ENCODE peak calls at places on chromosome 14, in four cellular contexts. T, J, R and N are unnamed samples.

GRCh38 chr14:99522934-99523660 is 41.9 kb downstream of the CCNK start:
- DNase-seq in T (no peak), J (no peak), R (no peak), N (no peak)

GRCh38 chr14:23345987-23346692 is 6.5 kb downstream of the SLC22A17 start:
- DNase-seq in T (no peak), J (no peak), R (no peak), N (no peak)

GRCh38 chr14:49553892-49554291 is 32.3 kb downstream of the RPS29 start:
- DNase-seq in T (no peak), J (no peak), R (no peak), N (no peak)

GRCh38 chr14:29339491-29339890 is 572.9 kb downstream of the FOXG1 start:
- DNase-seq in T (no peak), J (no peak), R (no peak), N (no peak)

GRCh38 chr14:57575482-57575881 is 81.8 kb upstream of the CCDC198 start:
- DNase-seq in T (no peak), J (no peak), R (no peak), N (no peak)

GRCh38 chr14:21102472-21103164 is 1.8 kb downstream of the TMEM253 start:
- DNase-seq in T (no peak), J (peak; percentile 80), R (no peak), N (no peak)

GRCh38 chr14:55104051-55104954 is 24.7 kb upstream of the LGALS3 start:
- DNase-seq in T (no peak), J (no peak), R (peak; percentile 57), N (no peak)

GRCh38 chr14:94089479-94089878 is 8.4 kb downstream of the IFI27L1 start:
- DNase-seq in T (no peak), J (no peak), R (no peak), N (no peak)

GRCh38 chr14:36805116-36805515 is 143.5 kb downstream of the PAX9 start:
- DNase-seq in T (no peak), J (no peak), R (no peak), N (no peak)

GRCh38 chr14:58193542-58193941 is 6.4 kb upstream of the ACTR10 start:
- DNase-seq in T (no peak), J (no peak), R (no peak), N (no peak)

GRCh38 chr14:80475074-80475473 is 263.8 kb upstream of the DIO2 start:
- DNase-seq in T (no peak), J (no peak), R (no peak), N (no peak)

GRCh38 chr14:93970967-93971634 is 5.3 kb downstream of the ASB2 start:
- DNase-seq in T (peak; percentile 24), J (peak; percentile 46), R (peak; percentile 83), N (no peak)

GRCh38 chr14:63673882-63674497 is 32.3 kb upstream of the WDR89 start:
- DNase-seq in T (no peak), J (no peak), R (no peak), N (no peak)

GRCh38 chr14:22177870-22178269 is 411.2 kb downstream of the DAD1 start:
- DNase-seq in T (peak; percentile 19), J (no peak), R (no peak), N (no peak)

GRCh38 chr14:59583755-59584154 is 7.1 kb upstream of the CCDC175 start:
- DNase-seq in T (no peak), J (no peak), R (no peak), N (no peak)

GRCh38 chr14:105582639-105583038 is 56.3 kb downstream of the TMEM121 start:
- DNase-seq in T (no peak), J (peak; percentile 1), R (no peak), N (no peak)

GRCh38 chr14:69818760-69819191 is 21.7 kb upstream of the SLC10A1 start:
- DNase-seq in T (peak; percentile 53), J (peak; percentile 71), R (peak; percentile 76), N (no peak)

GRCh38 chr14:93263416-93263815 is 56.4 kb downstream of the UBR7 start:
- DNase-seq in T (no peak), J (no peak), R (no peak), N (no peak)

GRCh38 chr14:65832431-65833253 is 420.1 kb downstream of the FUT8 start:
- DNase-seq in T (no peak), J (no peak), R (no peak), N (no peak)

GRCh38 chr14:90405101-90405500 is 8.3 kb downstream of the CALM1 start:
- DNase-seq in T (no peak), J (no peak), R (no peak), N (no peak)
- H3K4me1 ChIP-seq in T (peaks cover 38% of the 10 kb centered on the region), J (peaks cover 2% of the 10 kb centered on the region), R (peaks cover 27% of the 10 kb centered on the region), N (peaks cover 30% of the 10 kb centered on the region)

GRCh38 chr14:73739899-73740685 is 25.9 kb upstream of the PNMA1 start:
- DNase-seq in T (no peak), J (no peak), R (no peak), N (no peak)
- H3K4me3 ChIP-seq in T (no peak overlapping the region), J (no peak overlapping the region), R (no peak overlapping the region), N (no peak overlapping the region)

GRCh38 chr14:102817942-102818940 is 41.0 kb downstream of the TRAF3 start:
- DNase-seq in T (no peak), J (no peak), R (no peak), N (no peak)
- H3K27ac ChIP-seq in T (no peak overlapping the region), J (no peak overlapping the region), R (peak overlapping the region; percentile 83), N (no peak overlapping the region)

DNA sequence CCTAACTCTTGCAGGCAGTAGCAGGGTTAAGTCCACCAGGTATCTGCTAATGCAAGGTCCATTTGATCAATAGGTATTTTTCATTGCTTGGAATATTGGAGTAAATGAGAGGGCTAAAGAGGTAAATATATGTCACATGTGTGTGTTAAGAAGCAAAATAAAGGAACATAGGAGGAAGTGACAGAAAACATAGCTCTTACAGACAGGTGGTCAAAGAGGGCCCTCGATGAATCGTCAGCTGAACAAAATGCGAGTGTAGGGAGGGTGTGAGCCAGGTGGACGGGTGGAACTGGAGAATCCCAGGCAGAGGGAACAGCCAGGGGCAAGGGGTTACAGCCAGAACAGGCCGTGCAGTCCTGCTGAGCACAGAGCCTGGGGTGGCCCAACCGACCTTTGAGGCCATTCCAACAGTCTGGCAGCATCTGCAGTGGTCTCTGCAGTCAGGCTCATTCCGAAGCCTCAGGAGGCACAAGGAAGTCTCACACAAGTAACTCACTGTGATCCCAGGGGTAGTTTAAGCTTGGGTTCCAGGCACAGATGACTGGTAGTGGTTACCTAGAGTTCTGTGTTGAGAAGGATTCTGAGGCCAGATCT is 43.2 kb downstream of the CCDC88C start:
- DNase-seq in T (no peak), J (no peak), R (no peak), N (no peak)
- H3K4me1 ChIP-seq in T (peaks cover 96% of the 10 kb centered on the region), J (peaks cover 20% of the 10 kb centered on the region), R (peaks cover 98% of the 10 kb centered on the region), N (peaks cover 95% of the 10 kb centered on the region)

GRCh38 chr14:70935135-70935534 is 27.9 kb downstream of the PCNX1 start:
- DNase-seq in T (no peak), J (no peak), R (no peak), N (no peak)
- H3K4me3 ChIP-seq in T (peak overlapping the region; percentile 35), J (no peak overlapping the region), R (peak overlapping the region; percentile 84), N (peak overlapping the region; percentile 4)

GRCh38 chr14:101763941-101764709 is 2.6 kb downstream of the PPP2R5C start:
- DNase-seq in T (no peak), J (peak; percentile 79), R (no peak), N (no peak)

GRCh38 chr14:101761032-101761880 is at the start of gene PPP2R5C:
- DNase-seq in T (peak; percentile 88), J (peak; percentile 88), R (peak; percentile 90), N (peak; percentile 85)

GRCh38 chr14:101762530-101763101 is 1.1 kb downstream of the PPP2R5C start:
- DNase-seq in T (no peak), J (no peak), R (no peak), N (no peak)

GRCh38 chr14:101760138-101761011 is 1.1 kb upstream of the PPP2R5C start:
- DNase-seq in T (peak; percentile 91), J (peak; percentile 97), R (peak; percentile 98), N (peak; percentile 96)

GRCh38 chr14:101761881-101762529 is 496 bp downstream of the PPP2R5C start:
- DNase-seq in T (peak; percentile 49), J (peak; percentile 42), R (peak; percentile 58), N (no peak)
- H3K27ac ChIP-seq in T (peak overlapping the region; percentile 72), J (peak overlapping the region; percentile 73), R (peak overlapping the region; percentile 41), N (peak overlapping the region; percentile 61)

DNA sequence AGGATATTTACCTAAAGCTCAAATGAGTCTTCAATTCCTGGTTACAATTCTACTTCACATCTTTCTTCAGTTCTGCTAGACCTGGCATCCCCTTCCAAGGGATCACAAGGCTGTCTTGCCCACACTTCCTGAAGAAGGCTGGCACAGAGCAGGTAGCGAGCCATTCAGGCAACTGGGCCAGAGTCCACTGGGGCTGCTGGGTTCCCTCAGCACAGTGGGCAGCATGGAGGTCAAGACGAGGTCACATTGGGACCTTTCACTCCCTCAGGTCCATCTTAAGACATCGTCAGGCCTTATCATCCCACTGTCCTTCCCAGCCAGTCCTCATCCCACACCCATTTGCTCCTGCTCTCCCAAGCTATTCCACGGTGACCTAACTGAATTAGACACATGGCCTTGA is 143.1 kb upstream of the HIF1A start:
- DNase-seq in T (no peak), J (no peak), R (no peak), N (no peak)
- H3K4me1 ChIP-seq in T (peaks cover 12% of the 10 kb centered on the region), J (peaks cover 11% of the 10 kb centered on the region), R (peaks cover 8% of the 10 kb centered on the region), N (no peaks in the 10 kb centered on the region)

GRCh38 chr14:52802597-52802996 is 11.2 kb upstream of the GNPNAT1 start:
- DNase-seq in T (no peak), J (no peak), R (no peak), N (no peak)

GRCh38 chr14:52798826-52799225 is 7.4 kb upstream of the GNPNAT1 start:
- DNase-seq in T (no peak), J (no peak), R (no peak), N (no peak)

GRCh38 chr14:52797653-52798052 is 6.2 kb upstream of the GNPNAT1 start:
- DNase-seq in T (no peak), J (no peak), R (peak; percentile 61), N (no peak)

DNA sequence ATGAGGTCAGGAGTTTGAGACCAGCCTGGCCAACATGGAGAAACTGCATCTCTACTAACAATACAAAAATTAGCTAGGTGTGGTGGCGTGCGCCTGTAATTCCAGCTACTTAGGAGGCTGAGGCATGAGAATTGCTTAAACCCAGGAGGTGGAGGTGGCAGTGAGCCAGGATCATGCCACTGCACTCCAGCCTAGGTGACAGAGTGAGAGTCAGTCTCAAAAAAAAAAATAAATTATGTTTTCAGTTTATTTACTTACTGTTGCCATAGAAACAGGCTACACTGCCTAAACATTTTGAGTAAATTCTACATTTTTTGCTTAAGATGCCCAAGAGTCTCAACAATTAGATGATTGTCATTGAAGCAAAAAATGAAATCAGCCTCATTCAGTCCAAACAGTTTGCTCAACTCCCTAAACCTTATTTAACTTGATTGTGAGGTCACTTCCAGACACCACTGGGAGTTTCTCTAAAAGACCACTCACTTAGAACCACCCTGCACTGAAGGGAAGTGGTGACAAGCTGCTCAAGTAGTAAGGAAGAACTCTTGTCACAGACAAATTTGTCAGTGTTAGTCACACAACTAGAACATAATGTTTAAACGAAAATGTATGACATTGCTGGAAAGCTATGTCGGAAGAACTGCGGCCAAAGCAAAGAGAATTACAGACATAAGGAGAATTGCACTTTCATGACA is 9.8 kb upstream of the GNPNAT1 start:
- DNase-seq in T (no peak), J (no peak), R (no peak), N (no peak)
- H3K4me3 ChIP-seq in T (no peak overlapping the region), J (no peak overlapping the region), R (no peak overlapping the region), N (no peak overlapping the region)